ENCODE peak calls at places on chromosomes 2 and 18, in nine cellular contexts. P is neural crest cell; X is cardiac fibroblast; S is choroid plexus epithelial cell; L is CD4-positive, alpha-beta T cell; A is AG04449; I is activated CD8-positive, alpha-beta T cell treated with anti-CD3 and anti-CD28 coated beads for 36 hours; Q is H1; F is GM10248. E is an unnamed sample.

GRCh38 chr18:69948919-69949537 is 1.4 kb upstream of the CD226 start:
- DNase-seq in P (no peak), X (peak), S (no peak), L (no peak), A (no peak), I (peak), Q (no peak), F (peak), E (no peak)

GRCh38 chr2:200763422-200763821 is 48.3 kb upstream of the BZW1 start:
- DNase-seq in P (no peak), X (no peak), S (no peak), L (no peak), A (no peak), I (no peak), Q (no peak), F (no peak), E (no peak)

GRCh38 chr2:105545731-105546622 is 147.1 kb upstream of the FHL2 start:
- DNase-seq in P (peak), X (peak), S (peak), L (peak), A (no peak), I (peak), Q (peak), F (peak), E (peak)

GRCh38 chr2:214713080-214713830 is 96.2 kb downstream of the BARD1 start:
- DNase-seq in P (no peak), X (no peak), S (no peak), L (no peak), A (no peak), I (no peak), Q (no peak), F (no peak), E (peak)

GRCh38 chr2:27953077-27953476 is 62.5 kb downstream of the BABAM2 start:
- DNase-seq in P (no peak), X (no peak), S (no peak), L (no peak), A (no peak), I (no peak), Q (no peak), F (no peak), E (no peak)

GRCh38 chr2:117902933-117903332 is 88.4 kb downstream of the DDX18 start:
- DNase-seq in P (no peak), X (no peak), S (no peak), L (no peak), A (no peak), I (no peak), Q (no peak), F (no peak), E (no peak)

GRCh38 chr2:178327516-178327915 is 123.5 kb downstream of the PRKRA start:
- DNase-seq in P (no peak), X (peak), S (no peak), L (no peak), A (no peak), I (no peak), Q (no peak), F (no peak), E (no peak)

GRCh38 chr2:235458839-235459273 is 35.0 kb upstream of the AGAP1 start:
- DNase-seq in P (no peak), X (peak), S (peak), L (no peak), A (no peak), I (no peak), Q (no peak), F (no peak), E (peak)

GRCh38 chr2:198144621-198145020 is 340.2 kb downstream of the PLCL1 start:
- DNase-seq in P (no peak), X (no peak), S (no peak), L (no peak), A (no peak), I (peak), Q (no peak), F (no peak), E (no peak)

GRCh38 chr18:40048886-40049650 is 1906.0 kb upstream of the PIK3C3 start:
- DNase-seq in P (no peak), X (no peak), S (no peak), L (no peak), A (no peak), I (no peak), Q (no peak), F (no peak), E (no peak)

GRCh38 chr2:133086176-133086575 is 416.2 kb upstream of the LYPD1 start:
- DNase-seq in P (no peak), X (no peak), S (no peak), L (no peak), A (no peak), I (no peak), Q (no peak), F (no peak), E (no peak)

GRCh38 chr2:201223089-201224073 is 37.0 kb upstream of the CASP8 start:
- DNase-seq in P (no peak), X (no peak), S (no peak), L (no peak), A (no peak), I (peak), Q (no peak), F (peak), E (no peak)

GRCh38 chr2:48065971-48066370 is 159.7 kb upstream of the FBXO11 start:
- DNase-seq in P (no peak), X (no peak), S (no peak), L (no peak), A (no peak), I (no peak), Q (no peak), F (no peak), E (no peak)

GRCh38 chr2:120661551-120661950 is 74.1 kb upstream of the GLI2 start:
- DNase-seq in P (peak), X (no peak), S (no peak), L (no peak), A (no peak), I (no peak), Q (no peak), F (no peak), E (no peak)

GRCh38 chr2:28352104-28352503 is 40.6 kb upstream of the FOSL2 start:
- DNase-seq in P (no peak), X (no peak), S (no peak), L (no peak), A (no peak), I (no peak), Q (no peak), F (no peak), E (no peak)

GRCh38 chr2:119426801-119427395 is 4.8 kb upstream of the TMEM37 start:
- DNase-seq in P (no peak), X (no peak), S (peak), L (no peak), A (no peak), I (no peak), Q (no peak), F (no peak), E (peak)

GRCh38 chr18:34522627-34523026 is 187.5 kb upstream of the DTNA start:
- DNase-seq in P (no peak), X (no peak), S (no peak), L (no peak), A (no peak), I (no peak), Q (no peak), F (no peak), E (no peak)

GRCh38 chr18:45384137-45384998 is 230.9 kb upstream of the SLC14A2 start:
- DNase-seq in P (peak), X (peak), S (peak), L (peak), A (no peak), I (peak), Q (peak), F (peak), E (peak)

GRCh38 chr2:224650815-224651439 is 65.2 kb downstream of the CCDC195 start:
- DNase-seq in P (peak), X (peak), S (peak), L (no peak), A (peak), I (no peak), Q (no peak), F (peak), E (peak)

GRCh38 chr2:217471329-217471728 is 531.5 kb downstream of the TNS1 start:
- DNase-seq in P (no peak), X (peak), S (peak), L (no peak), A (no peak), I (no peak), Q (no peak), F (no peak), E (no peak)

GRCh38 chr18:35277633-35278032 is 12.4 kb downstream of the ZSCAN30 start:
- DNase-seq in P (no peak), X (peak), S (no peak), L (no peak), A (no peak), I (no peak), Q (no peak), F (no peak), E (no peak)

GRCh38 chr2:157876066-157876770 is at the start of gene ACVR1:
- DNase-seq in P (peak), X (peak), S (peak), L (peak), A (peak), I (peak), Q (peak), F (peak), E (peak)

GRCh38 chr2:101328474-101329007 is 20.0 kb upstream of the RNF149 start:
- DNase-seq in P (no peak), X (peak), S (peak), L (peak), A (no peak), I (peak), Q (no peak), F (no peak), E (peak)

GRCh38 chr2:168995744-168996143 is 35.4 kb downstream of the ABCB11 start:
- DNase-seq in P (no peak), X (no peak), S (no peak), L (no peak), A (no peak), I (no peak), Q (no peak), F (no peak), E (no peak)

GRCh38 chr2:47772343-47772742 is 10.6 kb upstream of the MSH6 start:
- DNase-seq in P (no peak), X (no peak), S (no peak), L (no peak), A (no peak), I (no peak), Q (no peak), F (no peak), E (no peak)

GRCh38 chr2:154700142-154700541 is 1.6 kb downstream of the KCNJ3 start:
- DNase-seq in P (no peak), X (no peak), S (no peak), L (no peak), A (no peak), I (no peak), Q (no peak), F (no peak), E (no peak)

GRCh38 chr2:237118025-237118424 is 32.3 kb downstream of the COPS8 start:
- DNase-seq in P (no peak), X (peak), S (no peak), L (no peak), A (no peak), I (no peak), Q (no peak), F (no peak), E (peak)

GRCh38 chr18:55387139-55387984 is 200.6 kb downstream of the TCF4 start:
- DNase-seq in P (no peak), X (peak), S (no peak), L (no peak), A (no peak), I (no peak), Q (no peak), F (no peak), E (no peak)

GRCh38 chr2:27752551-27753237 is 18.8 kb upstream of the MRPL33 start:
- DNase-seq in P (no peak), X (no peak), S (no peak), L (no peak), A (no peak), I (no peak), Q (no peak), F (no peak), E (peak)

GRCh38 chr2:128714861-128715312 is 396.2 kb upstream of the HS6ST1 start:
- DNase-seq in P (no peak), X (no peak), S (no peak), L (no peak), A (no peak), I (peak), Q (no peak), F (no peak), E (no peak)

GRCh38 chr2:70655786-70656185 is 102.2 kb upstream of the TGFA start:
- DNase-seq in P (no peak), X (no peak), S (no peak), L (no peak), A (no peak), I (no peak), Q (no peak), F (no peak), E (no peak)

GRCh38 chr2:23658466-23658942 is 268.4 kb downstream of the ATAD2B start:
- DNase-seq in P (no peak), X (peak), S (peak), L (no peak), A (no peak), I (peak), Q (no peak), F (no peak), E (no peak)

GRCh38 chr2:179898873-179899272 is 37.5 kb upstream of the ZNF385B start:
- DNase-seq in P (peak), X (peak), S (peak), L (no peak), A (no peak), I (peak), Q (peak), F (peak), E (peak)

GRCh38 chr2:28904295-28904694 is 9.8 kb downstream of the WDR43 start:
- DNase-seq in P (no peak), X (peak), S (peak), L (no peak), A (no peak), I (no peak), Q (no peak), F (no peak), E (peak)

GRCh38 chr2:29314816-29315571 is 199.8 kb downstream of the CLIP4 start:
- DNase-seq in P (peak), X (no peak), S (peak), L (peak), A (no peak), I (peak), Q (no peak), F (peak), E (no peak)

GRCh38 chr2:202185816-202186221 is 52.6 kb downstream of the SUMO1 start:
- DNase-seq in P (no peak), X (peak), S (peak), L (no peak), A (no peak), I (no peak), Q (no peak), F (no peak), E (peak)

GRCh38 chr18:44320619-44321460 is 359.8 kb upstream of the SETBP1 start:
- DNase-seq in P (no peak), X (no peak), S (no peak), L (no peak), A (no peak), I (no peak), Q (no peak), F (no peak), E (no peak)
- TF ChIP-seq CTCF in P (no peak), X (peak), S (no peak), L (no peak), A (no peak), I (no peak), Q (peak), F (no peak), E (no peak)

GRCh38 chr2:73987109-73987947 is 2.6 kb downstream of the TET3 start:
- DNase-seq in P (peak), X (no peak), S (peak), L (peak), A (no peak), I (peak), Q (no peak), F (peak), E (no peak)
- TF ChIP-seq CTCF in P (no peak), X (no peak), S (peak), L (peak), A (peak), I (peak), Q (no peak), F (peak), E (no peak)

GRCh38 chr2:167122389-167122788 is 234.1 kb downstream of the XIRP2 start:
- DNase-seq in P (no peak), X (no peak), S (no peak), L (no peak), A (no peak), I (no peak), Q (no peak), F (no peak), E (no peak)

GRCh38 chr2:167126165-167126564 is 237.9 kb downstream of the XIRP2 start:
- DNase-seq in P (no peak), X (no peak), S (no peak), L (no peak), A (no peak), I (no peak), Q (no peak), F (no peak), E (no peak)

GRCh38 chr2:167128130-167128529 is 239.8 kb downstream of the XIRP2 start:
- DNase-seq in P (no peak), X (no peak), S (no peak), L (no peak), A (no peak), I (no peak), Q (no peak), F (no peak), E (no peak)

GRCh38 chr2:167132066-167132465 is 243.8 kb downstream of the XIRP2 start:
- DNase-seq in P (no peak), X (no peak), S (no peak), L (no peak), A (no peak), I (no peak), Q (no peak), F (no peak), E (no peak)

DNA sequence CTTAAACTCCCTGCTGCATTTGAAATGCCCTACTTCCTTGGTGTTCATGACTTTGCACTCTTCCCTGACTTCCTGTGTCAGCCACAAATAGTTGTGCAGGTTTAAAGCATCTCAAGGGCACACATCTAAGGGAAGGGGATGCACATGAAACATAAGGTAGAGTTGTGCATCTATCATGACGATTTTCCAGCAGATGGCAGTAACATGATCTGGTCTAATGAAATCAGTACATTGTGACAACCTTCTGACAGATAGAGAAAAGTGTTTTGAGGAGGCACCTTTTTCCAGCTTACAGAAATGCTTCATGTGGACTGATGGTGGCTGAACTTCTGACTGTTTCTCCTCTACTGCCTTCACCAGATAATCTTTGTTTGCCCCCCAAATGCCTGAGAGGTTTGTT is 238.9 kb downstream of the XIRP2 start:
- DNase-seq in P (no peak), X (peak), S (peak), L (no peak), A (no peak), I (no peak), Q (no peak), F (no peak), E (peak)
- TF ChIP-seq CTCF in P (peak), X (peak), S (peak), L (no peak), A (peak), I (no peak), Q (no peak), F (peak), E (peak)

GRCh38 chr2:8654041-8654440 is 27.8 kb upstream of the ID2 start:
- DNase-seq in P (no peak), X (no peak), S (no peak), L (no peak), A (no peak), I (no peak), Q (no peak), F (no peak), E (no peak)
- TF ChIP-seq CTCF in P (no peak), X (no peak), S (no peak), L (no peak), A (no peak), I (no peak), Q (no peak), F (no peak), E (no peak)

DNA sequence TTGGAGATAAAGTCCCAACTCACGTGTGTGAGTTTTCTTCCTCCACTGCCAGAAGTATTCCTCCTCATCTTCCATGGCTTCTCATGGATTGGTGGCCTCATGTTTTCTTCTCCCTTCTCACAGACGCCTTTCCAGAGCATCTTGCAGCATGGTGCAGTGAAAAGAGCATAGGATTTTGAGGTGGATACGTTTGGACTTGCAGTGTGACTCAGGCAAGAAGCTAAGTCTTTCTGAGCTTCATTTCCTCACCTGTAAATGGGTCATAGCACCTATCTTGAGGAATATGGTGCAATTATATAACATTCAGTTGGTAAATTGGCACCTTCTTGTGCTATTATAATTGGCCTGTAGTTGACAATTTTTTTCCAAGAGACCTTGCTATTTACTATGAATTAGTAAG is 247.6 kb downstream of the RDH14 start:
- DNase-seq in P (no peak), X (no peak), S (no peak), L (no peak), A (no peak), I (no peak), Q (no peak), F (no peak), E (peak)
- TF ChIP-seq CTCF in P (no peak), X (no peak), S (no peak), L (no peak), A (no peak), I (no peak), Q (no peak), F (no peak), E (no peak)

GRCh38 chr2:1663621-1664020 is 80.7 kb downstream of the PXDN start:
- DNase-seq in P (no peak), X (no peak), S (no peak), L (no peak), A (no peak), I (no peak), Q (no peak), F (no peak), E (no peak)

GRCh38 chr2:1664076-1664605 is 80.2 kb downstream of the PXDN start:
- DNase-seq in P (no peak), X (no peak), S (no peak), L (no peak), A (no peak), I (no peak), Q (no peak), F (no peak), E (no peak)

GRCh38 chr2:1664698-1665097 is 79.6 kb downstream of the PXDN start:
- DNase-seq in P (no peak), X (no peak), S (no peak), L (no peak), A (no peak), I (no peak), Q (no peak), F (no peak), E (no peak)

GRCh38 chr2:1662606-1663180 is 81.6 kb downstream of the PXDN start:
- DNase-seq in P (no peak), X (no peak), S (no peak), L (no peak), A (no peak), I (no peak), Q (no peak), F (no peak), E (no peak)

DNA sequence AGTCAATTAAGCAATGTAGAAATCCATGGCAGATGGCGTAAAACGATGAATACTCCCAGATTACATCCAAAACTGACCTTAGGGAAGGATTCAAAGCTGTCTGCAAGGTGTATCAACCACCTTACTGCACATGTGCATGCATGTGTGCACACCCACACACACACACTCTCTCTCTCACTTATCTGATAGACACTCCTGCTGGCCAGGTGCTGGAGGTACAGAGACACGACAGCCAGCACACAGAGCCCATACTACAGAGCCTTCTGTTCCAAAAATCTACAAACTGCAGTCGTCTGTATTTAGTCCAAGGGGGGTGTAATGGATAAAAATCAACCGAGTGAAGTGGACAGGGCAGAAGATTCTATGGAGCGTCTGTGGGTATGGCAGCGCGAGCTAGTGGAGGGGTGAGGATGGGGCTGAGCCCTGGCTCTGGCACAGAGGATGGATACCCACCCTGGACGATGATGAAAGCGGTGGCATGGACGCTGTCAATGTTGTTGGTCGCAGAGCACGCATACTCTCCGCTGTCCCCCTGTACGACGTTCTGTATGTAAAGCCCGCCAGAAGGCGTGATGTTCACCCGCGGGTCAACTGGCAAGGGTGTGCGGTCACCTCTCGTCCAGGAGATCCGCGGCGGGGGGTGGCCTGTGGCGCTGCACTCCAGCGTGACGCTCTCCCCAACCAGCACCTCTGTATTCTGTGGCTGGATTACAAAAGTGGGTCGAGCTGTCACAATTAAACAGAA is 78.4 kb downstream of the PXDN start:
- DNase-seq in P (no peak), X (no peak), S (no peak), L (no peak), A (no peak), I (no peak), Q (no peak), F (no peak), E (no peak)
- TF ChIP-seq CTCF in P (no peak), X (no peak), S (no peak), L (no peak), A (no peak), I (no peak), Q (no peak), F (no peak), E (no peak)

GRCh38 chr2:30807249-30807648 is at the start of gene CAPN13:
- DNase-seq in P (no peak), X (no peak), S (no peak), L (no peak), A (no peak), I (no peak), Q (peak), F (no peak), E (peak)
- TF ChIP-seq CTCF in P (no peak), X (no peak), S (no peak), L (no peak), A (no peak), I (no peak), Q (no peak), F (no peak), E (no peak)

E was measured in MCF 10A.